ENCODE peak calls at places on chromosomes 13 and 19, in eight cellular contexts. R, A, U, Q, S, O, Z and G are unnamed samples.

GRCh38 chr19:23817519-23817918 is 58.8 kb upstream of the ZNF681 start:
- DNase-seq in A (peak; percentile 53), S (no peak), Q (peak; percentile 54), O (peak; percentile 36), U (no peak), R (peak; percentile 71), Z (no peak), G (no peak)

GRCh38 chr19:16920816-16921529 is 32.2 kb downstream of the F2RL3 start:
- DNase-seq in S (peak; percentile 67), Q (no peak), Z (no peak), U (no peak), O (no peak), R (no peak), A (no peak), G (peak; percentile 51)

GRCh38 chr13:25848822-25849740 is 202.7 kb downstream of the SHISA2 start:
- DNase-seq in A (no peak), Q (no peak), Z (no peak), R (no peak), O (no peak), S (no peak), U (no peak), G (no peak)

GRCh38 chr19:20247016-20247683 is 80.1 kb downstream of the ZNF486 start:
- DNase-seq in O (peak; percentile 21), Z (peak; percentile 11), U (no peak), A (peak; percentile 59), Q (peak; percentile 56), S (no peak), R (peak; percentile 72), G (no peak)

GRCh38 chr19:33134571-33135041 is 2.7 kb downstream of the WDR88 start:
- DNase-seq in S (no peak), A (no peak), R (no peak), Q (no peak), O (peak; percentile 33), U (no peak), Z (no peak), G (no peak)

GRCh38 chr19:35986664-35987570 is 8.1 kb upstream of the SDHAF1 start:
- DNase-seq in O (no peak), U (no peak), S (no peak), Q (no peak), Z (peak; percentile 12), A (peak; percentile 49), R (peak; percentile 32), G (peak; percentile 66)

GRCh38 chr19:29211562-29212416 is 1.2 kb downstream of the UQCRFS1 start:
- DNase-seq in U (no peak), R (no peak), A (no peak), S (no peak), Q (no peak), O (peak; percentile 2), Z (no peak), G (no peak)

GRCh38 chr13:94325660-94326059 is 153.8 kb downstream of the DCT start:
- DNase-seq in S (no peak), R (no peak), U (no peak), O (no peak), A (no peak), Z (peak; percentile 10), Q (no peak), G (no peak)

GRCh38 chr19:374183-374885 is 29.7 kb upstream of the MIER2 start:
- DNase-seq in O (no peak), Z (no peak), A (no peak), R (no peak), Q (no peak), U (no peak), S (no peak), G (no peak)

GRCh38 chr19:43674630-43674982 is 4.6 kb upstream of the PLAUR start:
- DNase-seq in Q (no peak), Z (peak; percentile 19), U (no peak), R (no peak), A (no peak), O (no peak), S (no peak), G (no peak)

GRCh38 chr13:46181799-46182490 is at the start of gene LCP1:
- DNase-seq in Z (no peak), S (no peak), Q (no peak), A (no peak), U (no peak), O (peak; percentile 89), R (no peak), G (no peak)

GRCh38 chr13:19590423-19590822 is 29.1 kb upstream of the TPTE2 start:
- DNase-seq in Z (no peak), U (no peak), R (no peak), S (no peak), Q (no peak), O (no peak), A (no peak), G (no peak)

GRCh38 chr13:110054041-110054440 is 252.9 kb downstream of the COL4A1 start:
- DNase-seq in U (no peak), R (no peak), Q (no peak), Z (no peak), A (no peak), S (no peak), O (no peak), G (no peak)

GRCh38 chr19:23769691-23770468 is 11.2 kb upstream of the ZNF681 start:
- DNase-seq in Z (no peak), O (no peak), S (no peak), Q (no peak), U (no peak), R (no peak), A (no peak), G (no peak)

GRCh38 chr19:44810555-44811447 is 1.9 kb downstream of the BCAM start:
- DNase-seq in O (no peak), R (no peak), A (no peak), Q (no peak), S (no peak), Z (no peak), U (no peak), G (peak; percentile 11)

GRCh38 chr19:44812142-44812718 is 3.3 kb downstream of the BCAM start:
- DNase-seq in O (no peak), S (no peak), Q (no peak), U (no peak), R (no peak), A (no peak), Z (no peak), G (no peak)

GRCh38 chr19:44808463-44809371 is at the start of gene BCAM:
- DNase-seq in Z (peak; percentile 87), O (no peak), Q (peak; percentile 82), S (no peak), R (peak; percentile 85), A (peak; percentile 92), U (peak; percentile 89), G (peak; percentile 84)

GRCh38 chr19:44807652-44808462 is 1.0 kb upstream of the BCAM start:
- DNase-seq in S (no peak), A (peak; percentile 63), O (no peak), Q (peak; percentile 36), R (no peak), Z (peak; percentile 51), U (no peak), G (peak; percentile 65)

GRCh38 chr19:44809856-44810554 is 1.1 kb downstream of the BCAM start:
- DNase-seq in S (no peak), U (peak; percentile 94), O (no peak), Z (no peak), A (no peak), Q (no peak), R (no peak), G (peak; percentile 31)
- H3K4me3 ChIP-seq in S (peak overlapping the region; percentile 25), U (peak overlapping the region; percentile 72), O (no peak overlapping the region), Z (peak overlapping the region; percentile 77), A (no peak overlapping the region), Q (peak overlapping the region; percentile 53), R (no peak overlapping the region), G (peak overlapping the region; percentile 66)

GRCh38 chr13:27250833-27251165 is 559 bp upstream of the RPL21 start:
- DNase-seq in S (no peak), Z (no peak), R (no peak), U (no peak), Q (no peak), A (no peak), O (no peak), G (no peak)
- H3K27ac ChIP-seq in S (peak overlapping the region; percentile 98), Z (peak overlapping the region; percentile 97), R (peak overlapping the region; percentile 96), U (peak overlapping the region; percentile 95), Q (peak overlapping the region; percentile 95), A (peak overlapping the region; percentile 94), O (peak overlapping the region; percentile 99), G (peak overlapping the region; percentile 84)

DNA sequence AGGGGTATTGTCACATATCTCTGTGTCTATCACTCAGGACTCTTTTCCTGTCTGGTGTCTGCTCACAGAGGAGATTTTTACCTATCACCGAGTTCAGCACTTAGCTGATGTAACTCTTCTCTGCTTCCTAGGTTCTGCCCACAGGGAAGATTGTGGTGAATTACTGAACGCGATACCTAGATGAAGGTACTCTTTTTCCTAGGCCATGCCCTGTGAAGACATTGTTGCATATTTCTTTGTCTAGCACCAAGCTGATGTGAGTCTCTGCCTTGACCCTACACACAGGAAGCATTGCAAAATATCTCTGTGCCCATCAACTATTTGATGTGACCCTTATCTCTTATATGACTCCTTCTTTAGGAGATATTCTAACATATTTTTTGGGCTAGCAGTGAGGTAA is 72.1 kb upstream of the ZNF43 start:
- DNase-seq in A (no peak), R (no peak), U (no peak), Z (no peak), Q (no peak), S (no peak), O (no peak), G (no peak)
- H3K9me3 ChIP-seq in A (peaks cover 3% of the 10 kb centered on the region), R (no peaks in the 10 kb centered on the region), U (no peaks in the 10 kb centered on the region), Z (peaks cover 12% of the 10 kb centered on the region), Q (no peaks in the 10 kb centered on the region), S (peaks cover 32% of the 10 kb centered on the region), O (no peaks in the 10 kb centered on the region), G (no peaks in the 10 kb centered on the region)

DNA sequence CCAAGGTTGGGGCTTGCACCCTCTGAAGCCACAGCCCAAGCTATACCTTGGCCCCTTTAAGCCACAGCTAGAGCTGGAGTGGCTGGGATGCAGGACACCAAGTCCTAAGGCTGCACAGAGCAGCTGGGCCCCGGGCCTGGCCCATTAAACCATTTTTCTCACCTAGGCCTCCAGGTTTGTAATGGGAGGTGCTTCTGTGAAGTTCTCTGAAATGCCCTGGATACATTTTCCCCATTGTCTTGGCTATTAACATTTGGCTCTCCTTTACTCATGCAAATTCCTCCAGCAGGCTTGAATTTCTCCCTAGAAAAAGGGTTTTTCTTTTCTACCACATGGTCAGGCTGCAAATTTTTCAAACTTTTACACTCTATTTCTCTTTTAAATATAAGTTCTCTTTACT is 93.8 kb upstream of the FGF14 start:
- DNase-seq in R (no peak), Q (no peak), U (no peak), O (no peak), Z (no peak), A (no peak), S (no peak), G (no peak)
- H3K4me3 ChIP-seq in R (no peak overlapping the region), Q (no peak overlapping the region), U (no peak overlapping the region), O (no peak overlapping the region), Z (no peak overlapping the region), A (no peak overlapping the region), S (no peak overlapping the region), G (no peak overlapping the region)

GRCh38 chr19:48511321-48511731 is 309 bp downstream of the LMTK3 start:
- DNase-seq in Q (no peak), U (no peak), R (no peak), S (no peak), O (peak; percentile 40), Z (no peak), A (no peak), G (no peak)
- H3K27ac ChIP-seq in Q (no peak overlapping the region), U (no peak overlapping the region), R (no peak overlapping the region), S (no peak overlapping the region), O (no peak overlapping the region), Z (no peak overlapping the region), A (no peak overlapping the region), G (no peak overlapping the region)

GRCh38 chr19:52948025-52948770 is 14.5 kb downstream of the ZNF816 start:
- DNase-seq in O (no peak), R (no peak), S (no peak), Z (no peak), U (no peak), A (no peak), Q (no peak), G (no peak)
- H3K9me3 ChIP-seq in O (peaks cover 10% of the 10 kb centered on the region), R (no peaks in the 10 kb centered on the region), S (peaks cover 68% of the 10 kb centered on the region), Z (peaks cover 76% of the 10 kb centered on the region), U (peaks cover 66% of the 10 kb centered on the region), A (peaks cover 67% of the 10 kb centered on the region), Q (no peaks in the 10 kb centered on the region), G (peaks cover 17% of the 10 kb centered on the region)

GRCh38 chr13:49300716-49301589 is 53.2 kb downstream of the CDADC1 start:
- DNase-seq in O (peak; percentile 77), R (peak; percentile 66), Q (peak; percentile 68), U (peak; percentile 78), A (peak; percentile 50), Z (peak; percentile 74), S (peak; percentile 48), G (peak; percentile 79)
- H3K4me3 ChIP-seq in O (peak overlapping the region; percentile 15), R (no peak overlapping the region), Q (peak overlapping the region; percentile 25), U (peak overlapping the region; percentile 26), A (no peak overlapping the region), Z (no peak overlapping the region), S (no peak overlapping the region), G (no peak overlapping the region)